ENCODE peak calls at places on chromosomes 12 and 14, in four cellular contexts. R is T-helper 1 cell; S is activated CD4-positive, CD25-positive, alpha-beta regulatory T cell; Y is DMS 273 treated with DMSO at 0.1 percent for 48 hours. E is an unnamed sample.

GRCh38 chr12:115322275-115322674 is 638.3 kb upstream of the TBX3 start:
- DNase-seq in R (no peak), S (no peak), Y (no peak), E (no peak)

GRCh38 chr14:102917469-102918211 is 4.8 kb upstream of the AMN start:
- DNase-seq in R (peak; percentile 44), S (no peak), Y (no peak), E (peak; percentile 22)

GRCh38 chr14:94054401-94054800 is 26.6 kb downstream of the DDX24 start:
- DNase-seq in R (no peak), S (no peak), Y (no peak), E (no peak)

GRCh38 chr14:33933386-33933934 is 17.4 kb downstream of the EGLN3 start:
- DNase-seq in R (no peak), S (no peak), Y (no peak), E (no peak)

GRCh38 chr14:71261206-71261605 is 353.9 kb downstream of the PCNX1 start:
- DNase-seq in R (no peak), S (no peak), Y (no peak), E (no peak)

GRCh38 chr14:95335071-95335470 is 15.4 kb upstream of the CLMN start:
- DNase-seq in R (no peak), S (no peak), Y (no peak), E (no peak)

GRCh38 chr12:118307069-118307954 is 65.4 kb downstream of the TAOK3 start:
- DNase-seq in R (peak; percentile 66), S (no peak), Y (no peak), E (no peak)

GRCh38 chr14:75715926-75716780 is 55.1 kb downstream of the TTLL5 start:
- DNase-seq in R (no peak), S (no peak), Y (no peak), E (no peak)

GRCh38 chr12:51419473-51420228 is 5.0 kb upstream of the SLC4A8 start:
- DNase-seq in R (no peak), S (no peak), Y (no peak), E (no peak)

GRCh38 chr12:31745242-31745641 is 16.4 kb upstream of the AMN1 start:
- DNase-seq in R (no peak), S (no peak), Y (no peak), E (no peak)